ENCODE peak calls at places on chromosomes 16 and 17, in five cellular contexts. G is NCI-H774, O is progenitor cell of endocrine pancreas, S is ACHN, B is Peyer's patch. J is an unnamed sample.

GRCh38 chr16:49778202-49778601 is 77.7 kb downstream of the ZNF423 start:
- DNase-seq in G (no peak), O (no peak), S (no peak), B (no peak), J (no peak)

GRCh38 chr17:12765544-12765943 is 23.8 kb upstream of the ARHGAP44 start:
- DNase-seq in G (no peak), O (no peak), S (peak; percentile 60), B (no peak), J (no peak)

GRCh38 chr17:19940722-19941464 is 36.7 kb downstream of the AKAP10 start:
- DNase-seq in G (no peak), O (no peak), S (peak; percentile 36), B (no peak), J (no peak)

GRCh38 chr16:1545044-1545736 is 11.7 kb downstream of the TMEM204 start:
- DNase-seq in G (no peak), O (no peak), S (no peak), B (no peak), J (no peak)

GRCh38 chr17:57006040-57006439 is 28.1 kb downstream of the SCPEP1 start:
- DNase-seq in G (no peak), O (no peak), S (no peak), B (no peak), J (no peak)

GRCh38 chr17:33753452-33753851 is 460.4 kb upstream of the ASIC2 start:
- DNase-seq in G (no peak), O (no peak), S (no peak), B (no peak), J (no peak)

GRCh38 chr17:71764507-71764906 is 356.3 kb upstream of the SOX9 start:
- DNase-seq in G (no peak), O (peak; percentile 13), S (peak; percentile 26), B (peak; percentile 60), J (peak; percentile 5)

GRCh38 chr17:42453544-42453943 is 5.1 kb upstream of the ATP6V0A1 start:
- DNase-seq in G (no peak), O (no peak), S (no peak), B (no peak), J (no peak)

GRCh38 chr17:81912441-81913309 is 1.5 kb upstream of the PCYT2 start:
- DNase-seq in G (no peak), O (no peak), S (no peak), B (no peak), J (no peak)

GRCh38 chr17:72852267-72852945 is 240.1 kb downstream of the SLC39A11 start:
- DNase-seq in G (no peak), O (no peak), S (no peak), B (no peak), J (no peak)